ENCODE peak calls at places on chromosomes 1 and 21, in six cellular contexts. One of them, this sample, is unnamed.

GRCh38 chr1:11412166-11412565 is 66.8 kb upstream of the DISP3 start:
- DNase-seq in thoracic aorta: no peak
- DNase-seq in body of pancreas: no peak
- DNase-seq in tibial artery: no peak
- DNase-seq in fibroblast of villous mesenchyme: no peak
- DNase-seq in CD8-positive, alpha-beta memory T cell: no peak
- DNase-seq in this sample: no peak

GRCh38 chr1:205676002-205676401 is 4.3 kb downstream of the SLC45A3 start:
- DNase-seq in thoracic aorta: no peak
- DNase-seq in CD8-positive, alpha-beta memory T cell: no peak
- DNase-seq in tibial artery: no peak
- DNase-seq in fibroblast of villous mesenchyme: no peak
- DNase-seq in body of pancreas: no peak
- DNase-seq in this sample: no peak

GRCh38 chr1:184457500-184457899 is 70.7 kb downstream of the C1orf21 start:
- DNase-seq in body of pancreas: no peak
- DNase-seq in thoracic aorta: no peak
- DNase-seq in fibroblast of villous mesenchyme: peak
- DNase-seq in CD8-positive, alpha-beta memory T cell: no peak
- DNase-seq in tibial artery: no peak
- DNase-seq in this sample: no peak

GRCh38 chr1:21332691-21333449 is 42.6 kb upstream of the ECE1 start:
- DNase-seq in fibroblast of villous mesenchyme: no peak
- DNase-seq in tibial artery: no peak
- DNase-seq in CD8-positive, alpha-beta memory T cell: no peak
- DNase-seq in body of pancreas: no peak
- DNase-seq in thoracic aorta: no peak
- DNase-seq in this sample: no peak

GRCh38 chr1:94642617-94643315 is 101.2 kb upstream of the F3 start:
- DNase-seq in thoracic aorta: no peak
- DNase-seq in body of pancreas: no peak
- DNase-seq in tibial artery: no peak
- DNase-seq in fibroblast of villous mesenchyme: no peak
- DNase-seq in CD8-positive, alpha-beta memory T cell: no peak
- DNase-seq in this sample: no peak

GRCh38 chr1:1421147-1421906 is at the start of gene ANKRD65:
- DNase-seq in CD8-positive, alpha-beta memory T cell: no peak
- DNase-seq in body of pancreas: peak
- DNase-seq in fibroblast of villous mesenchyme: no peak
- DNase-seq in tibial artery: no peak
- DNase-seq in thoracic aorta: no peak
- DNase-seq in this sample: no peak

GRCh38 chr1:205670143-205670431 is 10.2 kb downstream of the SLC45A3 start:
- DNase-seq in CD8-positive, alpha-beta memory T cell: no peak
- DNase-seq in thoracic aorta: no peak
- DNase-seq in tibial artery: no peak
- DNase-seq in body of pancreas: no peak
- DNase-seq in fibroblast of villous mesenchyme: no peak
- DNase-seq in this sample: no peak

GRCh38 chr21:31182231-31183129 is 144.2 kb upstream of the KRTAP19-8 start:
- DNase-seq in body of pancreas: no peak
- DNase-seq in fibroblast of villous mesenchyme: no peak
- DNase-seq in tibial artery: no peak
- DNase-seq in thoracic aorta: no peak
- DNase-seq in CD8-positive, alpha-beta memory T cell: peak
- DNase-seq in this sample: peak

GRCh38 chr1:41362749-41363631 is 1.8 kb downstream of the FOXO6 start:
- DNase-seq in thoracic aorta: no peak
- DNase-seq in CD8-positive, alpha-beta memory T cell: no peak
- DNase-seq in body of pancreas: no peak
- DNase-seq in fibroblast of villous mesenchyme: no peak
- DNase-seq in tibial artery: peak
- DNase-seq in this sample: no peak

GRCh38 chr1:24925082-24925779 is 4.8 kb downstream of the RUNX3 start:
- DNase-seq in thoracic aorta: no peak
- DNase-seq in fibroblast of villous mesenchyme: no peak
- DNase-seq in body of pancreas: no peak
- DNase-seq in CD8-positive, alpha-beta memory T cell: peak
- DNase-seq in tibial artery: no peak
- DNase-seq in this sample: peak

GRCh38 chr1:110672001-110672752 is 2.6 kb downstream of the KCNA3 start:
- DNase-seq in fibroblast of villous mesenchyme: peak
- DNase-seq in body of pancreas: no peak
- DNase-seq in thoracic aorta: no peak
- DNase-seq in CD8-positive, alpha-beta memory T cell: peak
- DNase-seq in tibial artery: no peak
- DNase-seq in this sample: peak

GRCh38 chr1:90512441-90512840 is 204.7 kb downstream of the BARHL2 start:
- DNase-seq in fibroblast of villous mesenchyme: no peak
- DNase-seq in body of pancreas: no peak
- DNase-seq in CD8-positive, alpha-beta memory T cell: no peak
- DNase-seq in thoracic aorta: no peak
- DNase-seq in tibial artery: no peak
- DNase-seq in this sample: no peak

GRCh38 chr1:230430499-230430898 is 4.4 kb upstream of the PGBD5 start:
- DNase-seq in tibial artery: no peak
- DNase-seq in body of pancreas: no peak
- DNase-seq in CD8-positive, alpha-beta memory T cell: no peak
- DNase-seq in thoracic aorta: no peak
- DNase-seq in fibroblast of villous mesenchyme: no peak
- DNase-seq in this sample: no peak

GRCh38 chr1:152166966-152167365 is 7.9 kb upstream of the RPTN start:
- DNase-seq in fibroblast of villous mesenchyme: no peak
- DNase-seq in body of pancreas: no peak
- DNase-seq in tibial artery: no peak
- DNase-seq in thoracic aorta: no peak
- DNase-seq in CD8-positive, alpha-beta memory T cell: no peak
- DNase-seq in this sample: no peak

GRCh38 chr21:44649701-44650100 is 3.5 kb downstream of the KRTAP10-11 start:
- DNase-seq in body of pancreas: no peak
- DNase-seq in fibroblast of villous mesenchyme: no peak
- DNase-seq in tibial artery: no peak
- DNase-seq in CD8-positive, alpha-beta memory T cell: no peak
- DNase-seq in thoracic aorta: no peak
- DNase-seq in this sample: no peak

GRCh38 chr1:3323021-3323790 is 131.3 kb upstream of the ARHGEF16 start:
- DNase-seq in tibial artery: no peak
- DNase-seq in fibroblast of villous mesenchyme: no peak
- DNase-seq in body of pancreas: peak
- DNase-seq in CD8-positive, alpha-beta memory T cell: no peak
- DNase-seq in thoracic aorta: no peak
- DNase-seq in this sample: no peak

GRCh38 chr1:155019377-155020245 is 14.0 kb downstream of the DCST2 start:
- DNase-seq in fibroblast of villous mesenchyme: no peak
- DNase-seq in thoracic aorta: no peak
- DNase-seq in tibial artery: peak
- DNase-seq in body of pancreas: no peak
- DNase-seq in CD8-positive, alpha-beta memory T cell: no peak
- DNase-seq in this sample: no peak

GRCh38 chr21:46616656-46617055 is 11.8 kb upstream of the S100B start:
- DNase-seq in fibroblast of villous mesenchyme: no peak
- DNase-seq in body of pancreas: no peak
- DNase-seq in thoracic aorta: no peak
- DNase-seq in CD8-positive, alpha-beta memory T cell: no peak
- DNase-seq in tibial artery: no peak
- DNase-seq in this sample: no peak

GRCh38 chr21:26115346-26115745 is 55.2 kb downstream of the APP start:
- DNase-seq in tibial artery: no peak
- DNase-seq in body of pancreas: peak
- DNase-seq in fibroblast of villous mesenchyme: no peak
- DNase-seq in CD8-positive, alpha-beta memory T cell: no peak
- DNase-seq in thoracic aorta: no peak
- DNase-seq in this sample: no peak

GRCh38 chr1:83520797-83521196 is 478.1 kb downstream of the TTLL7 start:
- DNase-seq in CD8-positive, alpha-beta memory T cell: no peak
- DNase-seq in thoracic aorta: no peak
- DNase-seq in fibroblast of villous mesenchyme: no peak
- DNase-seq in tibial artery: no peak
- DNase-seq in body of pancreas: no peak
- DNase-seq in this sample: peak

GRCh38 chr1:118148034-118148433 is 37.0 kb downstream of the SPAG17 start:
- DNase-seq in thoracic aorta: no peak
- DNase-seq in tibial artery: no peak
- DNase-seq in fibroblast of villous mesenchyme: no peak
- DNase-seq in CD8-positive, alpha-beta memory T cell: no peak
- DNase-seq in body of pancreas: no peak
- DNase-seq in this sample: no peak

GRCh38 chr1:183840140-183840539 is 35.2 kb downstream of the RGL1 start:
- DNase-seq in body of pancreas: no peak
- DNase-seq in thoracic aorta: no peak
- DNase-seq in CD8-positive, alpha-beta memory T cell: no peak
- DNase-seq in tibial artery: no peak
- DNase-seq in fibroblast of villous mesenchyme: no peak
- DNase-seq in this sample: no peak

GRCh38 chr1:33332357-33332789 is 11.5 kb upstream of the A3GALT2 start:
- DNase-seq in thoracic aorta: no peak
- DNase-seq in body of pancreas: no peak
- DNase-seq in CD8-positive, alpha-beta memory T cell: no peak
- DNase-seq in fibroblast of villous mesenchyme: peak
- DNase-seq in tibial artery: peak
- DNase-seq in this sample: no peak

GRCh38 chr1:153540394-153541361 is at the start of gene S100A5:
- DNase-seq in fibroblast of villous mesenchyme: no peak
- DNase-seq in body of pancreas: no peak
- DNase-seq in tibial artery: peak
- DNase-seq in thoracic aorta: no peak
- DNase-seq in CD8-positive, alpha-beta memory T cell: peak
- DNase-seq in this sample: peak

GRCh38 chr1:207172885-207173284 is 68.9 kb downstream of the C4BPA start:
- DNase-seq in tibial artery: no peak
- DNase-seq in thoracic aorta: no peak
- DNase-seq in fibroblast of villous mesenchyme: no peak
- DNase-seq in CD8-positive, alpha-beta memory T cell: no peak
- DNase-seq in body of pancreas: no peak
- DNase-seq in this sample: no peak

GRCh38 chr1:15952317-15953258 is 23.3 kb downstream of the ZBTB17 start:
- DNase-seq in CD8-positive, alpha-beta memory T cell: no peak
- DNase-seq in tibial artery: peak
- DNase-seq in thoracic aorta: no peak
- DNase-seq in fibroblast of villous mesenchyme: peak
- DNase-seq in body of pancreas: no peak
- DNase-seq in this sample: no peak

GRCh38 chr1:100720751-100721150 is 1.2 kb downstream of the VCAM1 start:
- DNase-seq in tibial artery: no peak
- DNase-seq in CD8-positive, alpha-beta memory T cell: no peak
- DNase-seq in body of pancreas: no peak
- DNase-seq in fibroblast of villous mesenchyme: no peak
- DNase-seq in thoracic aorta: no peak
- DNase-seq in this sample: no peak
- H3K4me3 ChIP-seq in tibial artery: peak
- H3K4me3 ChIP-seq in CD8-positive, alpha-beta memory T cell: no peak
- H3K4me3 ChIP-seq in body of pancreas: no peak
- H3K4me3 ChIP-seq in fibroblast of villous mesenchyme: peak
- H3K4me3 ChIP-seq in thoracic aorta: peak
- H3K4me3 ChIP-seq in this sample: no peak

DNA sequence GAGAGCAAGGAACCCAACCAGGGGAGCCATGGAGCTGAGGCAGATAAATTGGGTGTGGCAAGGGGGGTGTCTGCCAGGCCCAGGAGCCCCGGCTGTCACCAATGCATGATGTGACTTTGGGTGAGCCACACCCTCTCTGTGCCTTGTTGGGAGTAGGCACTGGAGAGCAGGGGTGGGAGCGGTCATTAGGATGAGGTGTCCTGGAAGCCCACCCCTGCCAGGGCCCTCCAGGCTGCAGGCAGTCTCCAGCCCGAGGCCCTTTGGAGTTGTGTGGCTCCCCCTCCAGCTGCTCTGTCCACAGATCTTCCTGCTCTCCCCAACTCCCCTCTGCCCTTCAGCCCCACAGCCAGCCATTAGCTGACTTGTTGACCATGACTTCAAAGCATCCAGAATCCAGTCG is 11.4 kb downstream of the MX2 start:
- DNase-seq in thoracic aorta: no peak
- DNase-seq in tibial artery: peak
- DNase-seq in CD8-positive, alpha-beta memory T cell: no peak
- DNase-seq in body of pancreas: no peak
- DNase-seq in fibroblast of villous mesenchyme: no peak
- DNase-seq in this sample: no peak
- H3K4me3 ChIP-seq in thoracic aorta: no peak
- H3K4me3 ChIP-seq in tibial artery: no peak
- H3K4me3 ChIP-seq in CD8-positive, alpha-beta memory T cell: no peak
- H3K4me3 ChIP-seq in body of pancreas: no peak
- H3K4me3 ChIP-seq in fibroblast of villous mesenchyme: no peak
- H3K4me3 ChIP-seq in this sample: no peak

GRCh38 chr1:75127916-75128717 is 6.1 kb upstream of the LHX8 start:
- DNase-seq in body of pancreas: no peak
- DNase-seq in tibial artery: no peak
- DNase-seq in fibroblast of villous mesenchyme: no peak
- DNase-seq in CD8-positive, alpha-beta memory T cell: no peak
- DNase-seq in thoracic aorta: no peak
- DNase-seq in this sample: no peak
- H3K4me3 ChIP-seq in body of pancreas: no peak
- H3K4me3 ChIP-seq in tibial artery: no peak
- H3K4me3 ChIP-seq in fibroblast of villous mesenchyme: no peak
- H3K4me3 ChIP-seq in CD8-positive, alpha-beta memory T cell: no peak
- H3K4me3 ChIP-seq in thoracic aorta: no peak
- H3K4me3 ChIP-seq in this sample: no peak

GRCh38 chr1:30618335-30618747 is 105.0 kb downstream of the MATN1 start:
- DNase-seq in CD8-positive, alpha-beta memory T cell: no peak
- DNase-seq in fibroblast of villous mesenchyme: no peak
- DNase-seq in body of pancreas: no peak
- DNase-seq in thoracic aorta: no peak
- DNase-seq in tibial artery: peak
- DNase-seq in this sample: no peak
- H3K4me3 ChIP-seq in CD8-positive, alpha-beta memory T cell: no peak
- H3K4me3 ChIP-seq in fibroblast of villous mesenchyme: no peak
- H3K4me3 ChIP-seq in body of pancreas: no peak
- H3K4me3 ChIP-seq in thoracic aorta: no peak
- H3K4me3 ChIP-seq in tibial artery: no peak
- H3K4me3 ChIP-seq in this sample: no peak